ENCODE peak calls at places on chromosomes 7 and 10, in eight cellular contexts. W is amniotic stem cell; H is naive thymus-derived CD8-positive, alpha-beta T cell; K is GM12878; J is stimulated activated CD4-positive, alpha-beta T cell treated with anti-CD3 and anti-CD28 coated beads, Interleukin-1b, Interleukin-23, amount 100 ng/mL, for 1 hour; Y is choroid plexus epithelial cell; I is CD8-positive, alpha-beta T cell; T is NK-92 treated with Interleukin-12 subunit alpha and Interleukin-12 subunit beta, amount 100 ng/mL, for 24 hours. X is an unnamed sample.

GRCh38 chr7:121301441-121302213 is 27.2 kb upstream of the WNT16 start:
- DNase-seq in W (no peak), H (no peak), K (no peak), J (no peak), Y (peak), I (no peak), T (no peak), X (no peak)

GRCh38 chr10:116689096-116689495 is 53.3 kb downstream of the HSPA12A start:
- DNase-seq in W (no peak), H (no peak), K (no peak), J (no peak), Y (no peak), I (no peak), T (no peak), X (no peak)

GRCh38 chr10:129332476-129332875 is 134.6 kb upstream of the MGMT start:
- DNase-seq in W (no peak), H (peak), K (no peak), J (no peak), Y (peak), I (peak), T (no peak), X (no peak)

GRCh38 chr7:158705234-158705890 is 758 bp upstream of the NCAPG2 start:
- DNase-seq in W (no peak), H (no peak), K (no peak), J (no peak), Y (no peak), I (no peak), T (no peak), X (no peak)

GRCh38 chr10:44261710-44262455 is 123.0 kb downstream of the CXCL12 start:
- DNase-seq in W (no peak), H (no peak), K (peak), J (no peak), Y (no peak), I (no peak), T (no peak), X (no peak)

GRCh38 chr10:30832727-30833624 is 198.7 kb downstream of the ZNF438 start:
- DNase-seq in W (no peak), H (no peak), K (no peak), J (no peak), Y (no peak), I (no peak), T (no peak), X (no peak)

GRCh38 chr7:131722371-131722770 is 165.9 kb upstream of the PODXL start:
- DNase-seq in W (no peak), H (no peak), K (no peak), J (no peak), Y (no peak), I (no peak), T (no peak), X (no peak)

GRCh38 chr10:101875068-101875688 is 31.6 kb upstream of the KCNIP2 start:
- DNase-seq in W (no peak), H (no peak), K (no peak), J (no peak), Y (no peak), I (no peak), T (no peak), X (no peak)

GRCh38 chr10:88205842-88206446 is 342.5 kb downstream of the PTEN start:
- DNase-seq in W (no peak), H (no peak), K (peak), J (no peak), Y (no peak), I (no peak), T (no peak), X (no peak)

GRCh38 chr7:125606661-125607060 is 677.0 kb upstream of the POT1 start:
- DNase-seq in W (no peak), H (no peak), K (no peak), J (no peak), Y (no peak), I (no peak), T (no peak), X (no peak)

GRCh38 chr7:28570970-28571288 is 158.6 kb downstream of the CREB5 start:
- DNase-seq in W (no peak), H (no peak), K (no peak), J (no peak), Y (peak), I (no peak), T (no peak), X (peak)

GRCh38 chr7:158011941-158012340 is 575.7 kb downstream of the PTPRN2 start:
- DNase-seq in W (no peak), H (no peak), K (no peak), J (no peak), Y (no peak), I (no peak), T (no peak), X (no peak)

GRCh38 chr7:132950685-132951084 is 131.2 kb downstream of the CHCHD3 start:
- DNase-seq in W (no peak), H (no peak), K (no peak), J (no peak), Y (no peak), I (no peak), T (no peak), X (no peak)

GRCh38 chr7:36752026-36752735 is 27.9 kb upstream of the AOAH start:
- DNase-seq in W (no peak), H (no peak), K (no peak), J (no peak), Y (no peak), I (no peak), T (no peak), X (no peak)

GRCh38 chr10:77692782-77693181 is 55.2 kb upstream of the KCNMA1 start:
- DNase-seq in W (no peak), H (no peak), K (no peak), J (no peak), Y (peak), I (no peak), T (no peak), X (peak)

GRCh38 chr7:23246540-23246939 is at the start of gene GPNMB:
- DNase-seq in W (peak), H (no peak), K (no peak), J (no peak), Y (peak), I (no peak), T (no peak), X (peak)

GRCh38 chr7:129464194-129464593 is 30.0 kb downstream of the STRIP2 start:
- DNase-seq in W (no peak), H (no peak), K (no peak), J (no peak), Y (no peak), I (no peak), T (no peak), X (no peak)

GRCh38 chr7:149814494-149814893 is 23.7 kb upstream of the ZNF862 start:
- DNase-seq in W (no peak), H (no peak), K (no peak), J (no peak), Y (no peak), I (no peak), T (no peak), X (no peak)

GRCh38 chr10:91632671-91633550 is at the start of gene PPP1R3C:
- DNase-seq in W (peak), H (peak), K (no peak), J (no peak), Y (peak), I (peak), T (no peak), X (peak)

GRCh38 chr10:35668865-35669650 is 27.0 kb upstream of the FZD8 start:
- DNase-seq in W (no peak), H (no peak), K (no peak), J (no peak), Y (peak), I (no peak), T (no peak), X (no peak)

GRCh38 chr7:132865766-132866531 is 215.9 kb downstream of the CHCHD3 start:
- DNase-seq in W (peak), H (no peak), K (no peak), J (no peak), Y (peak), I (no peak), T (no peak), X (no peak)

GRCh38 chr7:151461096-151461941 is 21.4 kb upstream of the CRYGN start:
- DNase-seq in W (no peak), H (no peak), K (no peak), J (no peak), Y (no peak), I (no peak), T (no peak), X (no peak)

GRCh38 chr7:38169862-38170261 is 8.2 kb upstream of the STARD3NL start:
- DNase-seq in W (no peak), H (no peak), K (peak), J (no peak), Y (peak), I (peak), T (peak), X (peak)

GRCh38 chr7:151110941-151111645 is 24.8 kb downstream of the AGAP3 start:
- DNase-seq in W (peak), H (peak), K (no peak), J (peak), Y (peak), I (peak), T (peak), X (peak)

GRCh38 chr10:125123363-125124113 is 36.8 kb downstream of the CTBP2 start:
- DNase-seq in W (no peak), H (no peak), K (no peak), J (no peak), Y (peak), I (no peak), T (no peak), X (peak)

GRCh38 chr7:134029743-134030142 is 97.4 kb upstream of the LRGUK start:
- DNase-seq in W (no peak), H (no peak), K (no peak), J (no peak), Y (peak), I (no peak), T (no peak), X (no peak)

GRCh38 chr10:33125522-33125921 is 167.5 kb upstream of the ITGB1 start:
- DNase-seq in W (no peak), H (no peak), K (no peak), J (no peak), Y (no peak), I (no peak), T (no peak), X (no peak)

GRCh38 chr10:34520084-34520483 is 295.0 kb downstream of the PARD3 start:
- DNase-seq in W (no peak), H (no peak), K (no peak), J (no peak), Y (no peak), I (no peak), T (no peak), X (peak)

X was measured in mammary epithelial cell.